ENCODE peak calls at places on chromosomes 12 and 14, in four cellular contexts. A is A549, B is HepG2, S is K562. Z is an unnamed sample.
A peak's percentile ranks its signal among the peaks of the same experiment; 100 is the strongest.

GRCh38 chr12:3496964-3497363 is 6.0 kb downstream of the PRMT8 start:
- DNase-seq in B (peak; percentile 12), S (no peak), A (peak; percentile 19), Z (no peak)

GRCh38 chr12:122999196-122999946 is 18.9 kb downstream of the ARL6IP4 start:
- DNase-seq in B (no peak), S (no peak), A (no peak), Z (no peak)

GRCh38 chr12:95995238-95996031 is 709 bp downstream of the HAL start:
- DNase-seq in A (no peak), S (no peak), B (no peak), Z (no peak)

GRCh38 chr14:34733245-34733644 is 18.9 kb upstream of the CFL2 start:
- DNase-seq in S (no peak), B (no peak), A (no peak), Z (no peak)

GRCh38 chr14:23168246-23168645 is 15.2 kb downstream of the SLC7A8 start:
- DNase-seq in B (no peak), S (no peak), A (no peak), Z (no peak)

GRCh38 chr14:88228519-88229236 is 94.4 kb downstream of the KCNK10 start:
- DNase-seq in S (no peak), A (no peak), B (no peak), Z (no peak)

GRCh38 chr12:54017027-54017788 is 8.4 kb downstream of the HOXC8 start:
- DNase-seq in A (peak; percentile 80), B (no peak), S (no peak), Z (no peak)

GRCh38 chr14:23114120-23114458 is 5.0 kb downstream of the CEBPE start:
- DNase-seq in B (no peak), A (no peak), S (no peak), Z (no peak)

GRCh38 chr12:65123435-65124063 is 2.4 kb upstream of the WIF1 start:
- DNase-seq in A (peak; percentile 51), S (no peak), B (peak; percentile 15), Z (no peak)

GRCh38 chr12:54231236-54231635 is 42.5 kb upstream of the SMUG1 start:
- DNase-seq in B (no peak), S (no peak), A (no peak), Z (no peak)

GRCh38 chr14:51873221-51873893 is 12.9 kb downstream of the GNG2 start:
- DNase-seq in B (no peak), A (peak; percentile 86), S (no peak), Z (no peak)

GRCh38 chr14:76955575-76956252 is 72.8 kb downstream of the IRF2BPL start:
- DNase-seq in A (peak; percentile 60), B (peak; percentile 59), S (no peak), Z (no peak)

GRCh38 chr14:92724516-92725340 is 23.7 kb downstream of the LGMN start:
- DNase-seq in B (peak; percentile 89), S (no peak), A (peak; percentile 53), Z (no peak)

GRCh38 chr14:58663494-58664111 is 25.8 kb downstream of the DACT1 start:
- DNase-seq in S (no peak), B (no peak), A (no peak), Z (no peak)

DNA sequence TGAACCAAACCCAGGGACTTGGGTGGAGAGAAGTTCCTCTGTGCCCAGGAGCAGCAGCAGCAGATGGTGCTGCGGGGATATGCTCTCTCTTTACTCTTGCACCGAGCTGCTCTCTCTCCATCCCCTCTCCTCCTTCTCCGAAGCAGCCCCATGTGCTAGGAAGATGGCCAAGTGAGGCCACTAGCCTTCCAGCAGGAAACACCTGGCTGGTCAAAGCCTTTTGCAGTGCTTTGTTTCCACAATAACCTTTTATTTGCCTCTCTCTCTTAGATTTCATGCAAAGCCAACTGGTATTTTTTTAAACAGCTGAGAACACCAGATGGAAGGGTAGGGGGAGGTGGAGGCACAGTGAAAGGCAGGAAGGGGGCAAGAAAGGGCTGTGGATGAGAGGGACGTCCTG is 78.8 kb downstream of the EMP1 start:
- DNase-seq in S (no peak), B (no peak), A (no peak), Z (no peak)
- TF ChIP-seq MAX in S (no peak), B (no peak), A (no peak), Z (no peak)

GRCh38 chr14:101458536-101459391 is 102.5 kb upstream of the DIO3 start:
- DNase-seq in B (no peak), A (no peak), S (no peak), Z (peak; percentile 44)
- TF ChIP-seq HMGXB4 in B (no peak), A (no peak), S (no peak), Z (no peak)

GRCh38 chr14:60353410-60353809 is 104.4 kb downstream of the PPM1A start:
- DNase-seq in B (no peak), A (no peak), S (no peak), Z (no peak)

GRCh38 chr14:60346706-60347105 is 97.7 kb downstream of the PPM1A start:
- DNase-seq in B (no peak), S (no peak), A (no peak), Z (no peak)

GRCh38 chr14:60350366-60350720 is 101.3 kb downstream of the PPM1A start:
- DNase-seq in B (no peak), S (no peak), A (no peak), Z (peak; percentile 20)

GRCh38 chr14:60348211-60348610 is 99.2 kb downstream of the PPM1A start:
- DNase-seq in B (no peak), S (no peak), A (no peak), Z (no peak)

DNA sequence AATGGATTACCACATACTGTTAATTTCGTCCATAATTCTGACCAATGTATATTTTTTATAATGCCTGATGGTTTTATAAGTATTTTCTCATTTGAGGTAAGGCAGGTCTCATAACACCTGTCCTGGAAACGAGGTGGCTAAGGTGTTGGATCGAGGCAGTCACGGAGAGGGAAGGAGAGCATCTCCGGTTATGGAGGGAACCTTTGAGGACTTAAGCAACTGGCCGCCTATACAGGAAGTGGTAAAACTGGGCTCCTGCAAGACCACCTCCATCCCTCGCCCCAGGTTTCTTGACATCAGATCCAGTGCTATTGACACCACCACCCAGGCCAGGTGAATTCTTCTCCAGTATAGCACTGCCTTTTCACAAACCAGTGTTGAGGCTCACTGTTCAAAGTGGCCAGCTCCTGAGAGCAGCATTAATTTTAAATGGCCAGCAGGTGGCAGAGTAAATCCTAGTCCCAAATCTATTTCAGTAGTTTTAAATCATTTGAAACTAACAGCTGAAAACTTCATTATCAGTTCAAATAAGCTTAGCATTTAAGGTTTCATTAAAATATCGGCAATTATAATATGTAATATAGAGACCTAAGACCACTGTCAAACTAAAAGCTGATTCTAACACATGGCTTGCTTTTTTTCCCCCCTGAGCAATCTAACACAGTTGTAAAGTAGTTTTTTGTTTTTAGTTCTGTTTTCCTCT is 100.8 kb downstream of the PPM1A start:
- DNase-seq in S (peak; percentile 32), A (peak; percentile 58), B (peak; percentile 21), Z (peak; percentile 22)
- TF ChIP-seq MAX in S (no peak), A (no peak), B (no peak), Z (no peak)

DNA sequence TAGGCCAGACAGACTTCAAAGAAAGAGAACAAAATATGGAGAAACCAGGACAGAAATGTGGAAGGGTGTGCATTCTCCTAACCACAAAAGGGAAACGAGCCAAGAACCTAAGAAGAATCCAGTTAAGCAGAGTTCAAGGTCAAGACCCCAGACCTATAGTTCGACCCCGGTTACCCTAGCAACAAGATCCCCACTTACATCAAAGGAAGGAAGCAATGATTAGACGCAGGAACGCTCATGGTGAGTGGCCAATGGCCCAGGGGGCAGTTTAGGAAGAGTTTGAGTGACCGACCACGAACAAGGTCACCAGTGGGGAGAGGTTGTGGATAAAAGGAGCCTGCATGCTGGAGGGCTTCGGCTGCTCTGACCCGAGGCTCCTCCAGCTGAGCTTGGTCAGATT is 36.2 kb downstream of the OAS2 start:
- DNase-seq in A (no peak), B (no peak), S (no peak), Z (no peak)
- TF ChIP-seq HMGXB4 in A (no peak), B (no peak), S (no peak), Z (no peak)

GRCh38 chr14:99121027-99121875 is 150.7 kb downstream of the BCL11B start:
- DNase-seq in B (no peak), S (no peak), A (no peak), Z (no peak)

GRCh38 chr14:99122521-99123125 is 149.4 kb downstream of the BCL11B start:
- DNase-seq in A (no peak), S (no peak), B (no peak), Z (no peak)

GRCh38 chr14:99125113-99125512 is 146.9 kb downstream of the BCL11B start:
- DNase-seq in A (no peak), S (no peak), B (no peak), Z (no peak)

GRCh38 chr14:99124482-99125104 is 147.4 kb downstream of the BCL11B start:
- DNase-seq in A (peak; percentile 17), S (no peak), B (no peak), Z (no peak)

DNA sequence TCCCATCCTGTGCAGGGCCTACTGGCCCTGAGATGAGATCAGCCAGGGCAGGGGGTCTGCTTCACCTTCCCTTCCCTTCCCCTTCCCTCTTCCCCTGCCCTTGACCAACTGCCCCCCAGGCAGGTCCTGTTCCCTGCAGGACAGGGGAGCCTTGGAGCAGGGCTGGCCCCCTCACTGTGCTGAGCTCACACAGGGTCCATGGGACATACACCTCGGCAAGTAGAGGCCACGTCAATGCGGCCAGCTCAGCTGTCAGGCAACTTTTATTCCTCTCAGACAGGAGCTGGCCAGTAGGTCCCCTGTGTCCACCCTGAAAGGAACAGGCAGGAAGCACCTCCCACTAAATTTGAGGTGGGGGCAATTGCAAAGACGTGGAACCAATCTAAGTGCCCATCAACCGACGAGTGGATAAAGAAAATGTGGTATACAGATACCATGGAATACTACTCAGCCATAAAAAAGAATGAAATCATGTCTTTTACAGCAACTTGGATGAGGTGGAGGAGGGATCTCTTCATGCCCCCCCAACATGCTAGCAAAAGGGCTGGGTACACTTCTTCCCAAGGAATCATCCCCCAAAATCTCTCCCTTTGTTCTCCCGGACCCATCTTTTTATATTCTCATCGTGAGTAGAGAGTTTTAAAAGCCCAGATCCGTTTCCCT is 148.7 kb downstream of the BCL11B start:
- DNase-seq in A (no peak), B (no peak), S (no peak), Z (no peak)
- TF ChIP-seq MAX in A (no peak), B (no peak), S (no peak), Z (no peak)